ENCODE peak calls at places on chromosomes 12 and 14, in ten cellular contexts. X is AG10803; F is AG09319; O is hepatic stellate cell; R is stimulated activated CD8-positive, alpha-beta memory T cell treated with anti-CD3 and anti-CD28 coated beads, Interleukin-12 subunit alpha, Interleukin-12 subunit beta, amount 100 ng/mL, for 1 hour; H is CD4-positive, alpha-beta T cell; D is psoas muscle; M is iPS-NIHi11; W is EL; B is H4. I is an unnamed sample.

GRCh38 chr14:24289649-24290283 is 9.8 kb downstream of the DHRS1 start:
- DNase-seq in X (no peak), F (no peak), O (no peak), R (no peak), H (no peak), D (no peak), M (no peak), W (no peak), B (no peak), I (no peak)

GRCh38 chr12:120474092-120474960 is 4.8 kb upstream of the SRSF9 start:
- DNase-seq in X (peak), F (no peak), O (peak), R (no peak), H (no peak), D (no peak), M (peak), W (peak), B (peak), I (no peak)

GRCh38 chr14:94485944-94486841 is 10.2 kb upstream of the SERPINA9 start:
- DNase-seq in X (peak), F (peak), O (peak), R (peak), H (no peak), D (peak), M (peak), W (peak), B (peak), I (peak)

GRCh38 chr14:100193417-100194357 is 34.2 kb upstream of the DEGS2 start:
- DNase-seq in X (no peak), F (no peak), O (no peak), R (no peak), H (no peak), D (no peak), M (no peak), W (no peak), B (no peak), I (peak)

GRCh38 chr14:56570295-56570694 is 9.3 kb upstream of the TMEM260 start:
- DNase-seq in X (no peak), F (no peak), O (no peak), R (no peak), H (no peak), D (no peak), M (no peak), W (no peak), B (no peak), I (no peak)

GRCh38 chr14:105309371-105309770 is 5.2 kb upstream of the PACS2 start:
- DNase-seq in X (no peak), F (no peak), O (no peak), R (no peak), H (no peak), D (no peak), M (no peak), W (no peak), B (no peak), I (no peak)

GRCh38 chr12:52838871-52839446 is 4.8 kb upstream of the KRT79 start:
- DNase-seq in X (no peak), F (no peak), O (no peak), R (no peak), H (no peak), D (no peak), M (no peak), W (no peak), B (no peak), I (peak)

GRCh38 chr14:101372894-101373640 is 188.2 kb upstream of the DIO3 start:
- DNase-seq in X (no peak), F (no peak), O (no peak), R (no peak), H (no peak), D (no peak), M (no peak), W (no peak), B (no peak), I (no peak)

GRCh38 chr14:63867926-63868921 is 15.4 kb downstream of the SYNE2 start:
- DNase-seq in X (peak), F (no peak), O (no peak), R (no peak), H (peak), D (no peak), M (no peak), W (peak), B (peak), I (no peak)

GRCh38 chr14:34023824-34024767 is 73.2 kb upstream of the EGLN3 start:
- DNase-seq in X (no peak), F (no peak), O (no peak), R (no peak), H (no peak), D (no peak), M (no peak), W (no peak), B (no peak), I (no peak)

GRCh38 chr12:113862570-113863454 is 103.3 kb downstream of the RBM19 start:
- DNase-seq in X (peak), F (peak), O (no peak), R (no peak), H (no peak), D (no peak), M (no peak), W (peak), B (peak), I (no peak)

GRCh38 chr12:102939670-102940222 is 17.7 kb upstream of the ASCL1 start:
- DNase-seq in X (no peak), F (no peak), O (no peak), R (no peak), H (no peak), D (no peak), M (no peak), W (no peak), B (no peak), I (no peak)

GRCh38 chr12:78118036-78118435 is 287.3 kb downstream of the NAV3 start:
- DNase-seq in X (peak), F (no peak), O (no peak), R (no peak), H (no peak), D (no peak), M (peak), W (peak), B (no peak), I (no peak)

GRCh38 chr12:32025906-32026305 is 66.7 kb downstream of the RESF1 start:
- DNase-seq in X (no peak), F (no peak), O (no peak), R (peak), H (peak), D (no peak), M (no peak), W (no peak), B (no peak), I (no peak)

GRCh38 chr14:106417224-106418049 is 891.1 kb downstream of the TMEM121 start:
- DNase-seq in X (no peak), F (no peak), O (no peak), R (peak), H (peak), D (peak), M (no peak), W (peak), B (peak), I (no peak)

GRCh38 chr12:128932521-128932920 is 79.2 kb downstream of the GLT1D1 start:
- DNase-seq in X (no peak), F (no peak), O (no peak), R (no peak), H (no peak), D (no peak), M (no peak), W (no peak), B (no peak), I (no peak)

GRCh38 chr14:19974844-19975243 is 547 bp upstream of the OR4K15 start:
- DNase-seq in X (no peak), F (no peak), O (no peak), R (no peak), H (peak), D (no peak), M (no peak), W (no peak), B (no peak), I (no peak)

GRCh38 chr14:68877993-68878575 is 85.2 kb upstream of the ZFP36L1 start:
- DNase-seq in X (no peak), F (no peak), O (no peak), R (no peak), H (no peak), D (no peak), M (no peak), W (no peak), B (no peak), I (no peak)

GRCh38 chr12:88291498-88292131 is 149.5 kb downstream of the TMTC3 start:
- DNase-seq in X (no peak), F (no peak), O (no peak), R (no peak), H (no peak), D (no peak), M (no peak), W (no peak), B (no peak), I (no peak)

GRCh38 chr12:121776190-121777098 is 17.0 kb downstream of the RHOF start:
- DNase-seq in X (peak), F (no peak), O (peak), R (peak), H (peak), D (peak), M (peak), W (peak), B (no peak), I (peak)

GRCh38 chr12:94570161-94570560 is 80.2 kb downstream of the TMCC3 start:
- DNase-seq in X (no peak), F (no peak), O (no peak), R (no peak), H (no peak), D (no peak), M (no peak), W (peak), B (no peak), I (no peak)

GRCh38 chr14:100605230-100605629 is 18.0 kb upstream of the BEGAIN start:
- DNase-seq in X (no peak), F (no peak), O (no peak), R (no peak), H (no peak), D (no peak), M (no peak), W (no peak), B (no peak), I (no peak)

GRCh38 chr12:47892819-47893218 is 12.0 kb downstream of the VDR start:
- DNase-seq in X (peak), F (no peak), O (no peak), R (no peak), H (no peak), D (no peak), M (no peak), W (peak), B (no peak), I (no peak)

GRCh38 chr12:107017042-107017441 is 30.1 kb upstream of the MTERF2 start:
- DNase-seq in X (no peak), F (no peak), O (no peak), R (no peak), H (no peak), D (no peak), M (no peak), W (no peak), B (no peak), I (no peak)

GRCh38 chr14:54396183-54396492 is 669 bp upstream of the CDKN3 start:
- DNase-seq in X (no peak), F (no peak), O (no peak), R (no peak), H (no peak), D (no peak), M (no peak), W (no peak), B (no peak), I (no peak)

GRCh38 chr12:67911293-67911637 is 78.0 kb upstream of the IFNG-AS1 start:
- DNase-seq in X (no peak), F (no peak), O (no peak), R (no peak), H (no peak), D (no peak), M (no peak), W (no peak), B (no peak), I (peak)

GRCh38 chr12:124636138-124636968 is 68.9 kb upstream of the NCOR2 start:
- DNase-seq in X (peak), F (no peak), O (no peak), R (peak), H (peak), D (peak), M (no peak), W (peak), B (peak), I (no peak)

GRCh38 chr14:22928237-22929103 is 706 bp downstream of the PRMT5 start:
- DNase-seq in X (no peak), F (no peak), O (no peak), R (no peak), H (no peak), D (no peak), M (no peak), W (no peak), B (no peak), I (no peak)

GRCh38 chr14:44960646-44961045 is 1.1 kb downstream of the KLHL28 start:
- DNase-seq in X (no peak), F (no peak), O (no peak), R (no peak), H (no peak), D (no peak), M (no peak), W (no peak), B (no peak), I (no peak)

GRCh38 chr12:124745891-124746570 is 117.6 kb downstream of the SCARB1 start:
- DNase-seq in X (peak), F (peak), O (peak), R (no peak), H (no peak), D (peak), M (peak), W (peak), B (peak), I (peak)

I was measured in NCI-H1092 treated with DMSO at 0.1 percent for 48 hours.